ENCODE peak calls at places on chromosomes 3 and 15, in eight cellular contexts. N, D, Q, L, I, V, X and H are unnamed samples.

GRCh38 chr15:52567886-52568568 is 803 bp downstream of the ARPP19 start:
- DNase-seq in V (no peak), X (peak; percentile 31), L (no peak), I (no peak), D (no peak), Q (peak; percentile 19), N (no peak), H (peak; percentile 61)

GRCh38 chr3:100954199-100954935 is 38.9 kb downstream of the ABI3BP start:
- DNase-seq in Q (no peak), X (no peak), D (no peak), V (no peak), N (no peak), L (no peak), I (no peak), H (no peak)

GRCh38 chr15:66078196-66078928 is 175.2 kb downstream of the MEGF11 start:
- DNase-seq in I (no peak), N (no peak), D (no peak), Q (no peak), V (no peak), L (no peak), X (no peak), H (no peak)

GRCh38 chr15:79724804-79725203 is 172.0 kb downstream of the MTHFS start:
- DNase-seq in I (no peak), N (no peak), V (no peak), Q (no peak), X (no peak), D (no peak), L (no peak), H (no peak)

GRCh38 chr15:84955089-84955848 is 26.4 kb upstream of the PDE8A start:
- DNase-seq in D (peak; percentile 15), X (no peak), I (peak; percentile 39), Q (peak; percentile 84), L (peak; percentile 80), N (peak; percentile 67), V (peak; percentile 29), H (peak; percentile 78)

GRCh38 chr15:42911058-42911592 is 9.5 kb downstream of the TTBK2 start:
- DNase-seq in V (no peak), N (no peak), Q (no peak), X (no peak), I (no peak), D (no peak), L (no peak), H (no peak)

GRCh38 chr15:101810905-101811304 is 1.1 kb upstream of the OR4F15 start:
- DNase-seq in Q (no peak), L (no peak), X (no peak), I (no peak), D (peak; percentile 1), V (no peak), N (no peak), H (no peak)

GRCh38 chr3:152202976-152203626 is 65.6 kb upstream of the MBNL1 start:
- DNase-seq in Q (no peak), D (no peak), X (no peak), L (no peak), V (no peak), N (no peak), I (no peak), H (peak; percentile 39)

GRCh38 chr3:157532529-157533297 is 29.5 kb upstream of the VEPH1 start:
- DNase-seq in Q (no peak), L (no peak), V (no peak), I (peak; percentile 23), X (peak; percentile 25), N (no peak), D (peak; percentile 68), H (no peak)